ENCODE peak calls at places on chromosomes 11 and 22, in four cellular contexts. N is left ventricle myocardium inferior, D is Caco-2, P is cardiac muscle cell. Y is an unnamed sample. For H3K27me3, the result is how much of the 10 kb centered on the place peaks cover.

GRCh38 chr11:2995893-2996554 is 3.9 kb upstream of the NAP1L4 start:
- DNase-seq in N (no peak), D (no peak), P (no peak), Y (no peak)

GRCh38 chr11:55106391-55106790 is 155.6 kb upstream of the TRIM48 start:
- DNase-seq in N (no peak), D (no peak), P (no peak), Y (no peak)

GRCh38 chr22:23392420-23393121 is 187.5 kb downstream of the IGLL1 start:
- DNase-seq in N (no peak), D (no peak), P (no peak), Y (peak)

GRCh38 chr11:8329961-8330361 is 66.3 kb upstream of the LMO1 start:
- DNase-seq in N (no peak), D (no peak), P (no peak), Y (no peak)

GRCh38 chr11:58774164-58774593 is 42.4 kb upstream of the GLYAT start:
- DNase-seq in N (no peak), D (no peak), P (no peak), Y (no peak)

GRCh38 chr11:122204206-122204605 is 88.2 kb upstream of the BLID start:
- DNase-seq in N (no peak), D (no peak), P (no peak), Y (no peak)

GRCh38 chr11:27795955-27796861 is 96.0 kb upstream of the BDNF start:
- DNase-seq in N (peak), D (peak), P (no peak), Y (peak)

GRCh38 chr22:19201858-19202798 is 23.6 kb upstream of the SLC25A1 start:
- DNase-seq in N (no peak), D (no peak), P (no peak), Y (no peak)

GRCh38 chr22:20439556-20439927 is 1.9 kb upstream of the SCARF2 start:
- DNase-seq in N (no peak), D (no peak), P (no peak), Y (no peak)

GRCh38 chr11:124394408-124394807 is 4.4 kb downstream of the OR8B3 start:
- DNase-seq in N (no peak), D (no peak), P (peak), Y (no peak)

GRCh38 chr11:85725510-85726258 is 39.7 kb upstream of the CCDC89 start:
- DNase-seq in N (no peak), D (no peak), P (peak), Y (peak)

GRCh38 chr11:119706887-119707286 is 22.1 kb downstream of the NECTIN1 start:
- DNase-seq in N (no peak), D (no peak), P (no peak), Y (no peak)

GRCh38 chr11:125842319-125842948 is 9.3 kb downstream of the PATE4 start:
- DNase-seq in N (no peak), D (no peak), P (no peak), Y (no peak)

GRCh38 chr11:17972987-17973386 is 39.9 kb downstream of the SERGEF start:
- DNase-seq in N (peak), D (peak), P (peak), Y (peak)

GRCh38 chr11:86978247-86978646 is 23.1 kb upstream of the FZD4 start:
- DNase-seq in N (no peak), D (no peak), P (peak), Y (no peak)

GRCh38 chr11:23364076-23364475 is 503.8 kb upstream of the CCDC179 start:
- DNase-seq in N (no peak), D (no peak), P (no peak), Y (no peak)

GRCh38 chr22:28075260-28075981 is 156.4 kb upstream of the PITPNB start:
- DNase-seq in N (peak), D (no peak), P (peak), Y (no peak)

GRCh38 chr11:67644472-67645418 is 5.2 kb upstream of the TBX10 start:
- DNase-seq in N (no peak), D (peak), P (no peak), Y (no peak)

GRCh38 chr11:67032830-67033555 is 10.1 kb downstream of the SYT12 start:
- DNase-seq in N (no peak), D (no peak), P (peak), Y (peak)

GRCh38 chr11:111935331-111936044 is 1.7 kb upstream of the DIXDC1 start:
- DNase-seq in N (no peak), D (peak), P (peak), Y (no peak)

GRCh38 chr22:44968736-44969135 is 41.1 kb downstream of the PHF21B start:
- DNase-seq in N (no peak), D (no peak), P (no peak), Y (no peak)

GRCh38 chr22:44964722-44965078 is 45.1 kb downstream of the PHF21B start:
- DNase-seq in N (no peak), D (no peak), P (no peak), Y (no peak)

GRCh38 chr22:44963055-44963454 is 46.8 kb downstream of the PHF21B start:
- DNase-seq in N (no peak), D (no peak), P (no peak), Y (no peak)

GRCh38 chr22:44963832-44964721 is 45.7 kb downstream of the PHF21B start:
- DNase-seq in N (no peak), D (no peak), P (no peak), Y (no peak)

DNA sequence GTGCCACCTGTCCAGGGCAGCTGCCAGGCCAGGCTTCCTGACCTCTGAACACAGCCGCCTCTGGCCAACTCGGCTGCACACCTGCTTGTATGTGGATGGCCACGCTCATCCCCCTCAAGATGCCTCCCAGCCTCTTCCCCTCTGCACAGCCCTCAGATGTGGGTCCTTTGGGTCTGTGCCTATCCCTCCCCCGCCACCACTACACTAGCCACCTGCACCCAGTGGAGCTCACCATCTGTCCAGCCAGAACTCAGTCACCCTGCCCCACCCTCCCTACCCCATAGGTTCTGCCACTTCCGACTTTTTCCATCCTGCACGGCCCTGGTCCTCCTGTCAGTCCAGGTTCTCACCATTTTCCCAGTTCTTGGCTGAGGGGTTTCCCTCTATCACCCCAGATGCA is 44.6 kb downstream of the PHF21B start:
- DNase-seq in N (no peak), D (no peak), P (no peak), Y (no peak)
- H3K27me3 ChIP-seq in N (half or more), D (under half), P (under half), Y (under half)

DNA sequence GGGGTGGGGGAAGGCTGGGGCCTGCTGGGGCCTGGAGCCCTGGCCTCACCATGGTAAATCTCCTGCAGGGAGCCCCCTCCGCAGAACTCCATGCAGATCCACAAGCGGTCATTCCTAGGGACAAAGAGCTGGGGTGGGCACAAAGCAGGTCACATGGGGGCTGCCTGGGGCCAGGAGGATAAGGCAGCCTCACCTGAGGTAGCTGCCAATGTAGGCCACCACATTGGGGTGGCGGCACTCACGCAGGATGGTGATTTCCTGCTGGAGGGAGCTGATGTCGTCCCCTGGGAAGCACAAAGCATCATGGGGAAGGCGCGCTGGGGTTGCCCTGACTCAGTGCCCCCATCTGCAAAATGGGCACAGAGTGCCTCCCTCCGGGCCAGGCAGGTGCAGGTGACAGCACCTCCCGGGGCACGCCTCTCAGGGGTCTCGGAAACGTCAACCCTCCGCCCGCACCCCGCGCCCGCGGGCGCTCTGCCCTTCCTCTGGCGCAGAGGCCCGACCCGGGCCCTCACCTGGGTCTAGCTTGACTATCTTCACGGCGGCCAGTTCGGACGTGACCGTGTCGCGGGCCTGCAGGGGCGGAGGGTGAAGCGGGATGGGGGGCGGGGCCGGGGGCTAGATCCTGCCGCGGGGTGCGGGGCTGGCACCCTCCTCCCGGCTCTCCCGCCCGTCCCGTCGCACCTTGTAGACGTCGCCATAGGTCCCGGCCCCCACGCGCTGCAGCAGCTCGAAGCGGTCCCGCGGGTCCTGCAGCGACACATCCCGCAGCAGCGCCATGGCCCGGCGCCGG is 448 bp downstream of the MAP4K2 start:
- DNase-seq in N (peak), D (no peak), P (no peak), Y (no peak)
- H3K4me3 ChIP-seq in N (peak), D (peak), P (peak), Y (peak)

GRCh38 chr22:48444320-48445112 is 1383.2 kb downstream of the BRD1 start:
- DNase-seq in N (no peak), D (no peak), P (no peak), Y (peak)
- H3K27me3 ChIP-seq in N (half or more), D (under half), P (under half), Y (under half)

DNA sequence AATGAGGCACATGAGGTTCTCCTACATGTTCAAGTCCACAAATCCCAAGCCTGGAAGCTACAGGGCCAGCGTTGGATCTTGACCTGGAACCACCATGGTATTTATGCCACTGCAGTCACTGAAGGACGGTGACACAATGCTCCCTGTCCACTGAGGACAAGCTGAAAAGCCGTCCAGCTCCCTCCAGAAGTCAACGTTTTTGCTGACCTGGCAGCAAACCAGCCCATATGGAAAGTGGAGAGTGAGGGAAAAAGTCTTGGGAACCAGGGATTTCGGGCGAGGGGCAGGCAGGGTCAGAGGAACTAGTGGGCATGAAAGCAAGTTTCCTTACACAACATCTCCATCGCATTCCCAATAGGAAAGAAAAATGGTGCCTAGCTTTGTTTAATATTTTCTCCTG is 33.3 kb downstream of the OPCML start:
- DNase-seq in N (no peak), D (no peak), P (no peak), Y (no peak)
- H3K4me3 ChIP-seq in N (no peak), D (no peak), P (no peak), Y (no peak)

GRCh38 chr11:13076961-13077360 is 67.8 kb downstream of the RASSF10 start:
- DNase-seq in N (no peak), D (no peak), P (no peak), Y (no peak)
- H3K27me3 ChIP-seq in N (half or more), D (under half), P (under half), Y (under half)

Y was measured in SJSA1.